ENCODE peak calls at places on chromosomes 5 and 9, in six cellular contexts. P is EH, R is ELR, L is retinal pigment epithelial cell, H is MCF 10A, T is IMR-90. Y is an unnamed sample.

GRCh38 chr5:163532203-163532892 is 26.9 kb downstream of the MAT2B start:
- DNase-seq in P (no peak), T (no peak), H (no peak), R (no peak), L (no peak), Y (no peak)

GRCh38 chr9:6008169-6008979 is 7.0 kb downstream of the RANBP6 start:
- DNase-seq in H (peak), T (peak), R (peak), L (peak), P (peak), Y (peak)

GRCh38 chr9:124724415-124725067 is 46.6 kb downstream of the NR6A1 start:
- DNase-seq in H (no peak), L (no peak), R (no peak), P (no peak), T (no peak), Y (no peak)

GRCh38 chr5:123000731-123001130 is 35.8 kb downstream of the PPIC start:
- DNase-seq in P (no peak), L (no peak), H (no peak), T (no peak), R (no peak), Y (no peak)

GRCh38 chr9:77759391-77759790 is 111.3 kb upstream of the GNA14 start:
- DNase-seq in P (no peak), R (no peak), T (no peak), L (no peak), H (no peak), Y (no peak)

GRCh38 chr9:18668944-18669343 is 195.0 kb downstream of the ADAMTSL1 start:
- DNase-seq in T (no peak), P (no peak), H (peak), R (no peak), L (no peak), Y (peak)

GRCh38 chr9:38207247-38207778 is 138.3 kb upstream of the SHB start:
- DNase-seq in R (no peak), T (no peak), H (no peak), P (no peak), L (no peak), Y (no peak)

GRCh38 chr5:34736445-34737119 is 80.5 kb downstream of the RAI14 start:
- DNase-seq in L (no peak), R (peak), T (peak), P (peak), H (peak), Y (peak)

GRCh38 chr5:177495243-177496060 is 2.0 kb downstream of the PDLIM7 start:
- DNase-seq in P (peak), L (peak), R (peak), T (peak), H (no peak), Y (peak)

GRCh38 chr9:17484906-17485305 is 94.0 kb upstream of the SH3GL2 start:
- DNase-seq in P (peak), L (no peak), H (no peak), T (peak), R (no peak), Y (peak)

GRCh38 chr5:93660677-93661076 is 77.7 kb downstream of the NR2F1 start:
- DNase-seq in L (no peak), H (no peak), P (no peak), T (no peak), R (no peak), Y (no peak)